ENCODE peak calls at places on chromosomes 16 and 17, in five cellular contexts. One of them, this sample, is unnamed.

GRCh38 chr16:4924593-4925378 is 12.2 kb downstream of the PPL start:
- DNase-seq in GM03348: no peak
- DNase-seq in right cardiac atrium: no peak
- DNase-seq in GM23338: peak; percentile 65
- DNase-seq in RCC 7860: no peak
- DNase-seq in this sample: no peak

GRCh38 chr16:23420011-23420410 is 33.0 kb downstream of the COG7 start:
- DNase-seq in GM03348: no peak
- DNase-seq in right cardiac atrium: no peak
- DNase-seq in GM23338: no peak
- DNase-seq in RCC 7860: no peak
- DNase-seq in this sample: no peak

GRCh38 chr17:75099881-75100595 is 9.7 kb upstream of the ARMC7 start:
- DNase-seq in GM03348: no peak
- DNase-seq in right cardiac atrium: no peak
- DNase-seq in GM23338: no peak
- DNase-seq in RCC 7860: no peak
- DNase-seq in this sample: no peak

GRCh38 chr16:84643180-84643583 is 5.1 kb upstream of the KLHL36 start:
- DNase-seq in GM03348: peak; percentile 92
- DNase-seq in right cardiac atrium: peak; percentile 79
- DNase-seq in GM23338: no peak
- DNase-seq in RCC 7860: peak; percentile 87
- DNase-seq in this sample: no peak

GRCh38 chr17:15404116-15404730 is 62.8 kb upstream of the TEKT3 start:
- DNase-seq in GM03348: peak; percentile 27
- DNase-seq in right cardiac atrium: peak; percentile 28
- DNase-seq in GM23338: no peak
- DNase-seq in RCC 7860: no peak
- DNase-seq in this sample: no peak

GRCh38 chr16:81469710-81470481 is 25.3 kb downstream of the CMIP start:
- DNase-seq in GM03348: no peak
- DNase-seq in right cardiac atrium: no peak
- DNase-seq in GM23338: no peak
- DNase-seq in RCC 7860: no peak
- DNase-seq in this sample: no peak

GRCh38 chr16:55815320-55815719 is 17.6 kb downstream of the CES1 start:
- DNase-seq in GM03348: no peak
- DNase-seq in right cardiac atrium: no peak
- DNase-seq in GM23338: no peak
- DNase-seq in RCC 7860: no peak
- DNase-seq in this sample: no peak

GRCh38 chr16:49452108-49452507 is 78.5 kb downstream of the C16orf78 start:
- DNase-seq in GM03348: no peak
- DNase-seq in right cardiac atrium: no peak
- DNase-seq in GM23338: no peak
- DNase-seq in RCC 7860: no peak
- DNase-seq in this sample: no peak

GRCh38 chr16:3668626-3669025 is 14.1 kb downstream of the DNASE1 start:
- DNase-seq in GM03348: no peak
- DNase-seq in right cardiac atrium: no peak
- DNase-seq in GM23338: no peak
- DNase-seq in RCC 7860: no peak
- DNase-seq in this sample: no peak

GRCh38 chr17:46020023-46020735 is 21.1 kb downstream of the STH start:
- DNase-seq in GM03348: no peak
- DNase-seq in right cardiac atrium: no peak
- DNase-seq in GM23338: no peak
- DNase-seq in RCC 7860: no peak
- DNase-seq in this sample: no peak

GRCh38 chr17:78884148-78884870 is 18.7 kb downstream of the CEP295NL start:
- DNase-seq in GM03348: no peak
- DNase-seq in right cardiac atrium: no peak
- DNase-seq in GM23338: peak; percentile 31
- DNase-seq in RCC 7860: no peak
- DNase-seq in this sample: no peak

GRCh38 chr16:15897834-15898254 is 9.4 kb upstream of the CEP20 start:
- DNase-seq in GM03348: peak; percentile 62
- DNase-seq in right cardiac atrium: no peak
- DNase-seq in GM23338: no peak
- DNase-seq in RCC 7860: peak; percentile 54
- DNase-seq in this sample: no peak

GRCh38 chr16:82082543-82083244 is 47.6 kb downstream of the HSD17B2 start:
- DNase-seq in GM03348: no peak
- DNase-seq in right cardiac atrium: no peak
- DNase-seq in GM23338: no peak
- DNase-seq in RCC 7860: no peak
- DNase-seq in this sample: no peak

GRCh38 chr16:89020068-89020924 is 43.3 kb upstream of the CBFA2T3 start:
- DNase-seq in GM03348: no peak
- DNase-seq in right cardiac atrium: peak; percentile 9
- DNase-seq in GM23338: no peak
- DNase-seq in RCC 7860: no peak
- DNase-seq in this sample: no peak

GRCh38 chr17:78659546-78659945 is 82.3 kb upstream of the DNAH17 start:
- DNase-seq in GM03348: no peak
- DNase-seq in right cardiac atrium: no peak
- DNase-seq in GM23338: no peak
- DNase-seq in RCC 7860: no peak
- DNase-seq in this sample: no peak

GRCh38 chr17:69593351-69593715 is 178.8 kb downstream of the MAP2K6 start:
- DNase-seq in GM03348: no peak
- DNase-seq in right cardiac atrium: no peak
- DNase-seq in GM23338: no peak
- DNase-seq in RCC 7860: no peak
- DNase-seq in this sample: no peak

GRCh38 chr17:45836047-45837044 is 8.3 kb upstream of the SPPL2C start:
- DNase-seq in GM03348: no peak
- DNase-seq in right cardiac atrium: no peak
- DNase-seq in GM23338: no peak
- DNase-seq in RCC 7860: no peak
- DNase-seq in this sample: no peak

GRCh38 chr17:81307636-81308035 is 12.5 kb upstream of the SLC38A10 start:
- DNase-seq in GM03348: no peak
- DNase-seq in right cardiac atrium: no peak
- DNase-seq in GM23338: no peak
- DNase-seq in RCC 7860: no peak
- DNase-seq in this sample: no peak

GRCh38 chr17:3526971-3527370 is 30.6 kb downstream of the TRPV3 start:
- DNase-seq in GM03348: no peak
- DNase-seq in right cardiac atrium: no peak
- DNase-seq in GM23338: no peak
- DNase-seq in RCC 7860: no peak
- DNase-seq in this sample: no peak

GRCh38 chr17:77145635-77146632 is 5.2 kb downstream of the SEC14L1 start:
- DNase-seq in GM03348: peak; percentile 73
- DNase-seq in right cardiac atrium: peak; percentile 80
- DNase-seq in GM23338: peak; percentile 65
- DNase-seq in RCC 7860: peak; percentile 86
- DNase-seq in this sample: no peak

GRCh38 chr17:64507418-64507766 is 615 bp downstream of the CEP95 start:
- DNase-seq in GM03348: peak; percentile 68
- DNase-seq in right cardiac atrium: no peak
- DNase-seq in GM23338: peak; percentile 74
- DNase-seq in RCC 7860: peak; percentile 67
- DNase-seq in this sample: no peak